ENCODE peak calls at places on chromosomes 12 and 14, in eight cellular contexts. One of them, this sample, is unnamed.

GRCh38 chr12:67748761-67749075 is 100.2 kb downstream of the DYRK2 start:
- DNase-seq in right lobe of liver: no peak
- DNase-seq in adrenal gland: no peak
- DNase-seq in DND-41: no peak
- DNase-seq in left ventricle myocardium inferior: no peak
- DNase-seq in choroid plexus epithelial cell: no peak
- DNase-seq in fibroblast of pulmonary artery: no peak
- DNase-seq in brain microvascular endothelial cell: no peak
- DNase-seq in this sample: no peak

GRCh38 chr14:49512147-49512551 is 74.0 kb downstream of the RPS29 start:
- DNase-seq in left ventricle myocardium inferior: no peak
- DNase-seq in fibroblast of pulmonary artery: peak
- DNase-seq in DND-41: no peak
- DNase-seq in choroid plexus epithelial cell: peak
- DNase-seq in right lobe of liver: no peak
- DNase-seq in adrenal gland: no peak
- DNase-seq in brain microvascular endothelial cell: peak
- DNase-seq in this sample: no peak

GRCh38 chr12:126898562-126898961 is 1368.4 kb upstream of the TMEM132C start:
- DNase-seq in fibroblast of pulmonary artery: no peak
- DNase-seq in choroid plexus epithelial cell: no peak
- DNase-seq in brain microvascular endothelial cell: no peak
- DNase-seq in left ventricle myocardium inferior: no peak
- DNase-seq in right lobe of liver: no peak
- DNase-seq in DND-41: no peak
- DNase-seq in adrenal gland: no peak
- DNase-seq in this sample: no peak

GRCh38 chr12:72141381-72141780 is 130.8 kb upstream of the TRHDE start:
- DNase-seq in left ventricle myocardium inferior: no peak
- DNase-seq in DND-41: no peak
- DNase-seq in adrenal gland: no peak
- DNase-seq in right lobe of liver: no peak
- DNase-seq in choroid plexus epithelial cell: peak
- DNase-seq in brain microvascular endothelial cell: peak
- DNase-seq in fibroblast of pulmonary artery: peak
- DNase-seq in this sample: no peak

GRCh38 chr12:2290091-2290490 is 237.3 kb downstream of the CACNA1C start:
- DNase-seq in adrenal gland: no peak
- DNase-seq in left ventricle myocardium inferior: no peak
- DNase-seq in right lobe of liver: no peak
- DNase-seq in brain microvascular endothelial cell: no peak
- DNase-seq in DND-41: no peak
- DNase-seq in fibroblast of pulmonary artery: no peak
- DNase-seq in choroid plexus epithelial cell: no peak
- DNase-seq in this sample: no peak

GRCh38 chr14:61484826-61485584 is 163.6 kb downstream of the PRKCH start:
- DNase-seq in brain microvascular endothelial cell: no peak
- DNase-seq in choroid plexus epithelial cell: no peak
- DNase-seq in left ventricle myocardium inferior: no peak
- DNase-seq in right lobe of liver: no peak
- DNase-seq in fibroblast of pulmonary artery: no peak
- DNase-seq in adrenal gland: no peak
- DNase-seq in DND-41: no peak
- DNase-seq in this sample: no peak

GRCh38 chr12:103956515-103957027 is 9.1 kb upstream of the TDG start:
- DNase-seq in DND-41: no peak
- DNase-seq in brain microvascular endothelial cell: no peak
- DNase-seq in left ventricle myocardium inferior: no peak
- DNase-seq in fibroblast of pulmonary artery: no peak
- DNase-seq in choroid plexus epithelial cell: no peak
- DNase-seq in right lobe of liver: no peak
- DNase-seq in adrenal gland: no peak
- DNase-seq in this sample: no peak

GRCh38 chr14:95207475-95208253 is 50.3 kb upstream of the DICER1 start:
- DNase-seq in fibroblast of pulmonary artery: no peak
- DNase-seq in right lobe of liver: no peak
- DNase-seq in brain microvascular endothelial cell: no peak
- DNase-seq in left ventricle myocardium inferior: no peak
- DNase-seq in DND-41: no peak
- DNase-seq in adrenal gland: no peak
- DNase-seq in choroid plexus epithelial cell: no peak
- DNase-seq in this sample: no peak

GRCh38 chr14:55819610-55820304 is 239.8 kb downstream of the KTN1 start:
- DNase-seq in adrenal gland: no peak
- DNase-seq in choroid plexus epithelial cell: no peak
- DNase-seq in fibroblast of pulmonary artery: peak
- DNase-seq in left ventricle myocardium inferior: no peak
- DNase-seq in brain microvascular endothelial cell: no peak
- DNase-seq in DND-41: no peak
- DNase-seq in right lobe of liver: no peak
- DNase-seq in this sample: no peak

GRCh38 chr14:75495882-75496281 is 26.4 kb upstream of the BATF start:
- DNase-seq in adrenal gland: no peak
- DNase-seq in brain microvascular endothelial cell: no peak
- DNase-seq in left ventricle myocardium inferior: no peak
- DNase-seq in fibroblast of pulmonary artery: no peak
- DNase-seq in right lobe of liver: no peak
- DNase-seq in DND-41: no peak
- DNase-seq in choroid plexus epithelial cell: peak
- DNase-seq in this sample: no peak

GRCh38 chr14:45526715-45527549 is 273.9 kb upstream of the MIS18BP1 start:
- DNase-seq in left ventricle myocardium inferior: no peak
- DNase-seq in adrenal gland: peak
- DNase-seq in right lobe of liver: peak
- DNase-seq in DND-41: peak
- DNase-seq in choroid plexus epithelial cell: peak
- DNase-seq in fibroblast of pulmonary artery: no peak
- DNase-seq in brain microvascular endothelial cell: peak
- DNase-seq in this sample: no peak

GRCh38 chr12:88062464-88062863 is 33.3 kb upstream of the C12orf50 start:
- DNase-seq in choroid plexus epithelial cell: no peak
- DNase-seq in adrenal gland: no peak
- DNase-seq in right lobe of liver: no peak
- DNase-seq in DND-41: no peak
- DNase-seq in brain microvascular endothelial cell: no peak
- DNase-seq in fibroblast of pulmonary artery: no peak
- DNase-seq in left ventricle myocardium inferior: no peak
- DNase-seq in this sample: no peak

GRCh38 chr14:75022655-75023054 is 19.9 kb downstream of the EIF2B2 start:
- DNase-seq in fibroblast of pulmonary artery: peak
- DNase-seq in brain microvascular endothelial cell: no peak
- DNase-seq in left ventricle myocardium inferior: peak
- DNase-seq in right lobe of liver: no peak
- DNase-seq in DND-41: peak
- DNase-seq in adrenal gland: peak
- DNase-seq in choroid plexus epithelial cell: peak
- DNase-seq in this sample: no peak

GRCh38 chr14:54603362-54603761 is 36.4 kb downstream of the SAMD4A start:
- DNase-seq in adrenal gland: no peak
- DNase-seq in brain microvascular endothelial cell: no peak
- DNase-seq in choroid plexus epithelial cell: peak
- DNase-seq in left ventricle myocardium inferior: no peak
- DNase-seq in DND-41: no peak
- DNase-seq in fibroblast of pulmonary artery: peak
- DNase-seq in right lobe of liver: no peak
- DNase-seq in this sample: no peak

GRCh38 chr12:47882796-47883546 is 21.8 kb downstream of the VDR start:
- DNase-seq in left ventricle myocardium inferior: no peak
- DNase-seq in fibroblast of pulmonary artery: no peak
- DNase-seq in DND-41: no peak
- DNase-seq in choroid plexus epithelial cell: no peak
- DNase-seq in adrenal gland: peak
- DNase-seq in brain microvascular endothelial cell: no peak
- DNase-seq in right lobe of liver: no peak
- DNase-seq in this sample: no peak

GRCh38 chr12:10101042-10101579 is 2.3 kb upstream of the CLEC1A start:
- DNase-seq in adrenal gland: no peak
- DNase-seq in choroid plexus epithelial cell: peak
- DNase-seq in brain microvascular endothelial cell: no peak
- DNase-seq in right lobe of liver: no peak
- DNase-seq in left ventricle myocardium inferior: no peak
- DNase-seq in fibroblast of pulmonary artery: no peak
- DNase-seq in DND-41: no peak
- DNase-seq in this sample: no peak

GRCh38 chr12:42469355-42470006 is 120.1 kb downstream of the PRICKLE1 start:
- DNase-seq in fibroblast of pulmonary artery: no peak
- DNase-seq in brain microvascular endothelial cell: no peak
- DNase-seq in right lobe of liver: no peak
- DNase-seq in choroid plexus epithelial cell: no peak
- DNase-seq in DND-41: no peak
- DNase-seq in left ventricle myocardium inferior: no peak
- DNase-seq in adrenal gland: no peak
- DNase-seq in this sample: no peak

GRCh38 chr12:109878749-109879148 is 1.6 kb downstream of the GLTP start:
- DNase-seq in brain microvascular endothelial cell: no peak
- DNase-seq in DND-41: no peak
- DNase-seq in fibroblast of pulmonary artery: no peak
- DNase-seq in right lobe of liver: no peak
- DNase-seq in choroid plexus epithelial cell: no peak
- DNase-seq in adrenal gland: no peak
- DNase-seq in left ventricle myocardium inferior: no peak
- DNase-seq in this sample: no peak
- H3K4me3 ChIP-seq in brain microvascular endothelial cell: peak
- H3K4me3 ChIP-seq in DND-41: no peak
- H3K4me3 ChIP-seq in fibroblast of pulmonary artery: peak
- H3K4me3 ChIP-seq in right lobe of liver: peak
- H3K4me3 ChIP-seq in choroid plexus epithelial cell: peak
- H3K4me3 ChIP-seq in adrenal gland: no peak
- H3K4me3 ChIP-seq in left ventricle myocardium inferior: peak
- H3K4me3 ChIP-seq in this sample: peak

GRCh38 chr12:53752651-53753050 is 872 bp upstream of the CISTR start:
- DNase-seq in brain microvascular endothelial cell: no peak
- DNase-seq in adrenal gland: no peak
- DNase-seq in left ventricle myocardium inferior: no peak
- DNase-seq in choroid plexus epithelial cell: no peak
- DNase-seq in right lobe of liver: no peak
- DNase-seq in DND-41: no peak
- DNase-seq in fibroblast of pulmonary artery: no peak
- DNase-seq in this sample: no peak

GRCh38 chr12:53749986-53750811 is 1.6 kb downstream of the CISTR start:
- DNase-seq in DND-41: no peak
- DNase-seq in brain microvascular endothelial cell: no peak
- DNase-seq in choroid plexus epithelial cell: no peak
- DNase-seq in fibroblast of pulmonary artery: no peak
- DNase-seq in right lobe of liver: no peak
- DNase-seq in adrenal gland: no peak
- DNase-seq in left ventricle myocardium inferior: no peak
- DNase-seq in this sample: no peak

GRCh38 chr12:53751336-53752191 is at the start of gene CISTR:
- DNase-seq in fibroblast of pulmonary artery: no peak
- DNase-seq in DND-41: peak
- DNase-seq in left ventricle myocardium inferior: no peak
- DNase-seq in choroid plexus epithelial cell: no peak
- DNase-seq in right lobe of liver: no peak
- DNase-seq in brain microvascular endothelial cell: no peak
- DNase-seq in adrenal gland: no peak
- DNase-seq in this sample: no peak

GRCh38 chr12:53750812-53751335 is 905 bp downstream of the CISTR start:
- DNase-seq in choroid plexus epithelial cell: no peak
- DNase-seq in DND-41: no peak
- DNase-seq in right lobe of liver: no peak
- DNase-seq in brain microvascular endothelial cell: no peak
- DNase-seq in left ventricle myocardium inferior: peak
- DNase-seq in fibroblast of pulmonary artery: peak
- DNase-seq in adrenal gland: peak
- DNase-seq in this sample: no peak

GRCh38 chr12:53752192-53752601 is 418 bp upstream of the CISTR start:
- DNase-seq in left ventricle myocardium inferior: no peak
- DNase-seq in fibroblast of pulmonary artery: no peak
- DNase-seq in brain microvascular endothelial cell: no peak
- DNase-seq in adrenal gland: no peak
- DNase-seq in DND-41: no peak
- DNase-seq in right lobe of liver: no peak
- DNase-seq in choroid plexus epithelial cell: no peak
- DNase-seq in this sample: no peak
- H3K4me3 ChIP-seq in left ventricle myocardium inferior: peak
- H3K4me3 ChIP-seq in fibroblast of pulmonary artery: no peak
- H3K4me3 ChIP-seq in brain microvascular endothelial cell: no peak
- H3K4me3 ChIP-seq in adrenal gland: no peak
- H3K4me3 ChIP-seq in DND-41: no peak
- H3K4me3 ChIP-seq in right lobe of liver: no peak
- H3K4me3 ChIP-seq in choroid plexus epithelial cell: no peak
- H3K4me3 ChIP-seq in this sample: peak

GRCh38 chr12:112000806-112001205 is 12.2 kb downstream of the TMEM116 start:
- DNase-seq in right lobe of liver: no peak
- DNase-seq in adrenal gland: no peak
- DNase-seq in brain microvascular endothelial cell: no peak
- DNase-seq in left ventricle myocardium inferior: no peak
- DNase-seq in choroid plexus epithelial cell: no peak
- DNase-seq in DND-41: no peak
- DNase-seq in fibroblast of pulmonary artery: no peak
- DNase-seq in this sample: no peak
- H3K4me3 ChIP-seq in right lobe of liver: no peak
- H3K4me3 ChIP-seq in adrenal gland: no peak
- H3K4me3 ChIP-seq in brain microvascular endothelial cell: no peak
- H3K4me3 ChIP-seq in left ventricle myocardium inferior: no peak
- H3K4me3 ChIP-seq in choroid plexus epithelial cell: no peak
- H3K4me3 ChIP-seq in DND-41: no peak
- H3K4me3 ChIP-seq in fibroblast of pulmonary artery: no peak
- H3K4me3 ChIP-seq in this sample: no peak

DNA sequence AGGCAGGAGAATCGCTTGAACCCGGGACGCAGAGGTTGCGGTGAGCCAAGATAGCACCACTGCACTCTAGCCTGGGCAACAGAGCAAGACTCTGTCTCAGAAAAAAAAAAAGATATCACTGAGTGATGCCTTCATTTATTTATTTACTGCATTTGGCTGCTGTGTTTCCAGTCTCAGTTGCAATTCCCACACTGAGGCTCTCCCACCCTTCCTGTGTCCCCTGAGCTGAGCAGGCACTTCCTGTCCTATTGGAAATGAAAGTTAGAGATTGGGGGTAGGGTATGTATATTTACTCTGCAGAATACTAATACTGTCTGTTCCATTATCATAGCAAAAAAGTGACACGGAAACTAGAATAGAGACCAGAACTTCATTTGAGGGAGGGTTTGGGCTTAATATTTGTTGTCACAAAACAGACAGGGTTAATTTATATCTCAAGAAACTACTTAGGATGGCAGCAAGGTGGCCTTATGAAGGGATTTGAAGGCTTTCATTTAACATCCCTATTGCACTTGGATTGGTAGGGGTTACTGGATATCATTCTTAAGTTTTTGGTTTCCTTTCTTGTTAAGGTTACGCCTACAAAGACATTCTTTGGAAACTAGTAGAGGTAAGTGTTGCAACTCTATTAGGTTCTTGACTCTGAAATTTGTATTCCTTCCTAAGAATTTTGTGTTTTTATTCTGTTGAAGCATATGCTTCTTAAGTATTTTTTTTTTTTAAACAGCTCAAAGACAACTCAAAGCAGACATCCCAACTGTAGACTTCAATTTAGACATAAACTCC is 1.4 kb upstream of the RBMS2 start:
- DNase-seq in adrenal gland: no peak
- DNase-seq in fibroblast of pulmonary artery: peak
- DNase-seq in choroid plexus epithelial cell: peak
- DNase-seq in left ventricle myocardium inferior: no peak
- DNase-seq in DND-41: no peak
- DNase-seq in right lobe of liver: no peak
- DNase-seq in brain microvascular endothelial cell: no peak
- DNase-seq in this sample: no peak
- H3K4me3 ChIP-seq in adrenal gland: no peak
- H3K4me3 ChIP-seq in fibroblast of pulmonary artery: peak
- H3K4me3 ChIP-seq in choroid plexus epithelial cell: no peak
- H3K4me3 ChIP-seq in left ventricle myocardium inferior: peak
- H3K4me3 ChIP-seq in DND-41: no peak
- H3K4me3 ChIP-seq in right lobe of liver: no peak
- H3K4me3 ChIP-seq in brain microvascular endothelial cell: no peak
- H3K4me3 ChIP-seq in this sample: peak

This sample was measured in thoracic aorta.